ENCODE peak calls at places on chromosomes 11 and 22, in seven cellular contexts. D is stimulated activated CD8-positive, alpha-beta memory T cell treated with anti-CD3 and anti-CD28 coated beads, Interleukin-7, amount 100 ng/mL, for 1 hour; E is psoas muscle; T is stromal cell of bone marrow; I is effector CD8-positive, alpha-beta T cell; L is mesenteric fat pad; J is posterior cingulate gyrus. P is an unnamed sample.

GRCh38 chr11:88818978-88819377 is 246.8 kb downstream of the GRM5 start:
- DNase-seq in D (no peak), E (no peak), T (no peak), I (no peak), L (no peak), J (no peak), P (no peak)

GRCh38 chr11:16605971-16606783 is 132.3 kb upstream of the C11orf58 start:
- DNase-seq in D (peak), E (peak), T (peak), I (peak), L (peak), J (peak), P (no peak)

GRCh38 chr22:45768490-45768889 is 96.9 kb downstream of the ATXN10 start:
- DNase-seq in D (no peak), E (no peak), T (no peak), I (no peak), L (no peak), J (no peak), P (no peak)

GRCh38 chr11:2077061-2077802 is 62.0 kb downstream of the IGF2 start:
- DNase-seq in D (no peak), E (no peak), T (peak), I (no peak), L (no peak), J (no peak), P (no peak)

GRCh38 chr11:57597971-57598830 is 716 bp downstream of the SERPING1 start:
- DNase-seq in D (no peak), E (peak), T (peak), I (no peak), L (peak), J (peak), P (peak)

GRCh38 chr11:103097279-103097678 is 5.3 kb upstream of the DCUN1D5 start:
- DNase-seq in D (no peak), E (no peak), T (no peak), I (no peak), L (no peak), J (no peak), P (no peak)

GRCh38 chr22:39242809-39243442 is 1.9 kb downstream of the PDGFB start:
- DNase-seq in D (no peak), E (no peak), T (no peak), I (peak), L (no peak), J (no peak), P (peak)

GRCh38 chr22:19990188-19990587 is 26.4 kb downstream of the ARVCF start:
- DNase-seq in D (no peak), E (no peak), T (no peak), I (no peak), L (no peak), J (peak), P (no peak)

GRCh38 chr11:62125881-62126280 is 2.1 kb downstream of the INCENP start:
- DNase-seq in D (no peak), E (no peak), T (no peak), I (no peak), L (no peak), J (no peak), P (no peak)